ENCODE peak calls at places on chromosomes 5 and 9, in seven cellular contexts. K is tibial artery, T is lung, V is stomach, S is psoas muscle, E is Peyer's patch, Y is cardiac muscle cell. X is an unnamed sample.
A peak's percentile ranks its signal among the peaks of the same experiment; 100 is the strongest.

GRCh38 chr5:102223542-102224444 is 72.3 kb downstream of the SLCO4C1 start:
- DNase-seq in V (no peak), E (no peak), K (no peak), T (no peak), S (no peak), Y (peak; percentile 57), X (peak; percentile 4)

GRCh38 chr9:107638922-107639321 is 149.4 kb upstream of the KLF4 start:
- DNase-seq in T (no peak), V (peak; percentile 48), Y (no peak), E (no peak), K (peak; percentile 82), S (peak; percentile 79), X (no peak)

GRCh38 chr5:61320860-61321259 is 11.2 kb upstream of the ZSWIM6 start:
- DNase-seq in V (no peak), S (no peak), E (no peak), Y (no peak), K (no peak), T (no peak), X (no peak)

GRCh38 chr5:39943811-39944210 is 519.0 kb upstream of the DAB2 start:
- DNase-seq in K (no peak), T (no peak), S (no peak), E (no peak), Y (no peak), V (no peak), X (no peak)

GRCh38 chr5:11110128-11110527 is 349.1 kb upstream of the DAP start:
- DNase-seq in V (no peak), K (no peak), Y (no peak), E (no peak), S (no peak), T (no peak), X (no peak)

GRCh38 chr5:53607896-53608295 is 47.5 kb downstream of the NDUFS4 start:
- DNase-seq in T (no peak), K (no peak), E (no peak), Y (no peak), S (no peak), V (no peak), X (no peak)

GRCh38 chr5:135386886-135387628 is 12.0 kb downstream of the MACROH2A1 start:
- DNase-seq in V (peak; percentile 59), K (no peak), S (no peak), Y (no peak), T (peak; percentile 55), E (no peak), X (no peak)

GRCh38 chr5:175859422-175859821 is 12.0 kb upstream of the CPLX2 start:
- DNase-seq in V (no peak), K (no peak), Y (no peak), S (no peak), T (no peak), E (no peak), X (no peak)

GRCh38 chr9:21801683-21802417 is 586 bp upstream of the MTAP start:
- DNase-seq in K (peak; percentile 60), V (peak; percentile 75), E (peak; percentile 32), S (peak; percentile 86), Y (peak; percentile 83), T (peak; percentile 78), X (no peak)

GRCh38 chr5:1021136-1021968 is 12.8 kb downstream of the NKD2 start:
- DNase-seq in T (no peak), S (no peak), K (no peak), Y (peak; percentile 37), E (no peak), V (no peak), X (no peak)

GRCh38 chr5:45437746-45438145 is 258.4 kb downstream of the HCN1 start:
- DNase-seq in T (no peak), K (no peak), S (no peak), V (no peak), Y (no peak), E (no peak), X (no peak)

GRCh38 chr9:109027176-109027575 is 13.9 kb upstream of the CTNNAL1 start:
- DNase-seq in S (no peak), T (no peak), V (no peak), Y (no peak), K (no peak), E (no peak), X (no peak)

GRCh38 chr9:108473209-108474112 is 382.3 kb downstream of the ACTL7B start:
- DNase-seq in S (peak; percentile 77), E (no peak), V (no peak), K (peak; percentile 45), Y (no peak), T (no peak), X (no peak)

GRCh38 chr5:96036301-96036700 is 74.7 kb upstream of the ELL2 start:
- DNase-seq in T (no peak), K (no peak), E (no peak), V (no peak), S (no peak), Y (no peak), X (no peak)

GRCh38 chr9:112176410-112177010 is 1.4 kb upstream of the SUSD1 start:
- DNase-seq in E (no peak), V (no peak), T (no peak), Y (no peak), S (no peak), K (no peak), X (no peak)

GRCh38 chr9:112174965-112175795 is at the start of gene SUSD1:
- DNase-seq in K (no peak), Y (peak; percentile 67), T (peak; percentile 37), E (peak; percentile 29), S (peak; percentile 67), V (peak; percentile 38), X (no peak)

GRCh38 chr9:112174223-112174964 is 703 bp downstream of the SUSD1 start:
- DNase-seq in E (peak; percentile 71), S (peak; percentile 81), T (peak; percentile 70), K (no peak), V (peak; percentile 79), Y (peak; percentile 55), X (no peak)

GRCh38 chr9:112173489-112174222 is 1.4 kb downstream of the SUSD1 start:
- DNase-seq in S (no peak), V (no peak), Y (no peak), T (no peak), K (no peak), E (no peak), X (no peak)

GRCh38 chr9:112175796-112176315 is 759 bp upstream of the SUSD1 start:
- DNase-seq in V (no peak), S (no peak), T (no peak), E (no peak), K (no peak), Y (no peak), X (no peak)
- H3K4me3 ChIP-seq in V (peak overlapping the region; percentile 78), S (no peak overlapping the region), T (no peak overlapping the region), E (peak overlapping the region; percentile 84), K (peak overlapping the region; percentile 62), Y (peak overlapping the region; percentile 64), X (peak overlapping the region; percentile 28)

GRCh38 chr9:113687680-113688371 is 188.3 kb upstream of the ZNF618 start:
- DNase-seq in K (no peak), E (no peak), S (no peak), Y (peak; percentile 14), V (no peak), T (no peak), X (no peak)
- H3K27me3 ChIP-seq in K (no peaks in the 10 kb centered on the region), E (no peaks in the 10 kb centered on the region), S (peaks cover 33% of the 10 kb centered on the region), Y (peaks cover 24% of the 10 kb centered on the region), V (no peaks in the 10 kb centered on the region), T (peaks cover 3% of the 10 kb centered on the region), X (peaks cover 23% of the 10 kb centered on the region)

GRCh38 chr9:33202018-33202417 is 34.9 kb upstream of the B4GALT1 start:
- DNase-seq in K (no peak), T (no peak), Y (no peak), S (no peak), V (no peak), E (no peak), X (no peak)
- H3K4me3 ChIP-seq in K (no peak overlapping the region), T (no peak overlapping the region), Y (no peak overlapping the region), S (no peak overlapping the region), V (no peak overlapping the region), E (no peak overlapping the region), X (no peak overlapping the region)

GRCh38 chr9:135015096-135015495 is 72.4 kb upstream of the OLFM1 start:
- DNase-seq in V (no peak), S (peak; percentile 19), T (no peak), K (no peak), E (no peak), Y (no peak), X (no peak)

GRCh38 chr9:135015986-135016640 is 71.4 kb upstream of the OLFM1 start:
- DNase-seq in S (peak; percentile 21), V (no peak), Y (no peak), K (no peak), T (no peak), E (no peak), X (no peak)

GRCh38 chr9:135016876-135017275 is 70.6 kb upstream of the OLFM1 start:
- DNase-seq in K (no peak), T (no peak), S (peak; percentile 39), V (no peak), Y (no peak), E (no peak), X (no peak)

GRCh38 chr9:135014341-135015010 is 73.0 kb upstream of the OLFM1 start:
- DNase-seq in V (no peak), E (no peak), S (peak; percentile 16), T (no peak), Y (no peak), K (no peak), X (no peak)

DNA sequence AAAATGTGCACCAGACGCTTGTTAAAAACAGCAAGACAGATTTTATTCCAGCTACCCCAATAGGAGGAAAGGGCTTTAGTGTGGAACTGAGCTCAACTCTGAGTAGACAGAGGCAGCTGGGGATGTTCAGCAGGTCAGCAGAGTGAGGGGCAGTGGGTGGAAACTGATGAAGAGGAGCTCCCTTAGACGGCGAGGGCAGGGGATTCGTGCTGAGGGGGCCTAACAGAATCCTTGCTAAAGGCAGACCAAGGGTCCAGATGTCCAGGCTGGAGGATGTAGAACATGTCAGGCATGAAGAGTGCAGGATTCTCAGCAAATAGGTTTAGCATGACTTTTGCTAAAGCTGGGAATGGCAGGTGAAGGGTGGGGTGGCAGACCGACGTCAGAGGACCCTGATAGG is 71.9 kb upstream of the OLFM1 start:
- DNase-seq in Y (no peak), T (no peak), K (no peak), E (no peak), V (no peak), S (no peak), X (no peak)
- H3K27me3 ChIP-seq in Y (peaks cover 8% of the 10 kb centered on the region), T (no peaks in the 10 kb centered on the region), K (no peaks in the 10 kb centered on the region), E (no peaks in the 10 kb centered on the region), V (no peaks in the 10 kb centered on the region), S (peaks cover 42% of the 10 kb centered on the region), X (no peaks in the 10 kb centered on the region)

GRCh38 chr5:88193896-88194295 is 74.7 kb downstream of the TMEM161B start:
- DNase-seq in E (no peak), T (no peak), Y (no peak), K (no peak), S (no peak), V (no peak), X (no peak)

GRCh38 chr5:88188458-88189132 is 80.0 kb downstream of the TMEM161B start:
- DNase-seq in K (no peak), S (no peak), V (no peak), Y (no peak), T (no peak), E (no peak), X (no peak)

GRCh38 chr5:88190106-88190834 is 78.4 kb downstream of the TMEM161B start:
- DNase-seq in Y (no peak), T (no peak), E (no peak), V (no peak), K (no peak), S (no peak), X (no peak)
- H3K4me3 ChIP-seq in Y (no peak overlapping the region), T (no peak overlapping the region), E (no peak overlapping the region), V (no peak overlapping the region), K (no peak overlapping the region), S (no peak overlapping the region), X (no peak overlapping the region)